ENCODE peak calls at places on chromosomes 16 and 17, in four cellular contexts. K is K562, N is GM12878, A is HepG2. Z is an unnamed sample.

GRCh38 chr17:74682442-74683190 is 30.1 kb downstream of the CD300LF start:
- DNase-seq in K (no peak), N (no peak), A (no peak), Z (no peak)

GRCh38 chr17:32660496-32660895 is 173.7 kb downstream of the CDK5R1 start:
- DNase-seq in K (no peak), N (no peak), A (no peak), Z (no peak)

GRCh38 chr16:1159325-1159972 is 6.5 kb downstream of the CACNA1H start:
- DNase-seq in K (no peak), N (no peak), A (peak), Z (no peak)

GRCh38 chr17:48625502-48626201 is 506 bp downstream of the HOXB9 start:
- DNase-seq in K (peak), N (no peak), A (no peak), Z (no peak)

GRCh38 chr16:1379863-1380174 is 28.1 kb downstream of the GNPTG start:
- DNase-seq in K (no peak), N (no peak), A (peak), Z (no peak)

GRCh38 chr17:31488982-31489294 is 97.5 kb downstream of the RAB11FIP4 start:
- DNase-seq in K (no peak), N (no peak), A (no peak), Z (no peak)

GRCh38 chr16:55907661-55908060 is 32.5 kb upstream of the CES5A start:
- DNase-seq in K (no peak), N (no peak), A (no peak), Z (no peak)

GRCh38 chr17:6648181-6648580 is 3.2 kb downstream of the MED31 start:
- DNase-seq in K (no peak), N (no peak), A (peak), Z (no peak)

GRCh38 chr16:19829844-19830703 is 54.6 kb downstream of the GPRC5B start:
- DNase-seq in K (no peak), N (no peak), A (no peak), Z (no peak)

GRCh38 chr16:2511128-2511785 is 2.5 kb upstream of the ATP6V0C start:
- DNase-seq in K (peak), N (no peak), A (no peak), Z (no peak)

GRCh38 chr16:69199382-69199781 is 12.4 kb downstream of the SNTB2 start:
- DNase-seq in K (no peak), N (no peak), A (no peak), Z (no peak)

GRCh38 chr16:69057400-69058378 is 47.8 kb upstream of the HAS3 start:
- DNase-seq in K (no peak), N (peak), A (no peak), Z (no peak)

GRCh38 chr17:81866440-81867122 is 4.6 kb downstream of the ARHGDIA start:
- DNase-seq in K (no peak), N (no peak), A (no peak), Z (no peak)

GRCh38 chr16:1691276-1691675 is 13.2 kb downstream of the JPT2 start:
- DNase-seq in K (no peak), N (no peak), A (no peak), Z (no peak)

GRCh38 chr16:53865492-53865863 is 161.5 kb downstream of the FTO start:
- DNase-seq in K (peak), N (peak), A (no peak), Z (no peak)

GRCh38 chr17:29237476-29238132 is 9.1 kb upstream of the CRYBA1 start:
- DNase-seq in K (no peak), N (no peak), A (no peak), Z (no peak)

GRCh38 chr16:77834600-77834963 is 46.2 kb downstream of the VAT1L start:
- DNase-seq in K (no peak), N (no peak), A (no peak), Z (no peak)

GRCh38 chr16:54503436-54503835 is 216.8 kb upstream of the IRX3 start:
- DNase-seq in K (no peak), N (no peak), A (no peak), Z (no peak)

GRCh38 chr17:43043306-43043705 is 18.3 kb downstream of the RND2 start:
- DNase-seq in K (no peak), N (no peak), A (no peak), Z (no peak)

GRCh38 chr17:65278050-65278819 is 141.1 kb downstream of the RGS9 start:
- DNase-seq in K (peak), N (no peak), A (peak), Z (peak)

GRCh38 chr17:50618941-50619340 is 15.7 kb upstream of the ABCC3 start:
- DNase-seq in K (no peak), N (no peak), A (no peak), Z (no peak)
- TF ChIP-seq FOXK2 in K (no peak), N (no peak), A (no peak), Z (no peak)

DNA sequence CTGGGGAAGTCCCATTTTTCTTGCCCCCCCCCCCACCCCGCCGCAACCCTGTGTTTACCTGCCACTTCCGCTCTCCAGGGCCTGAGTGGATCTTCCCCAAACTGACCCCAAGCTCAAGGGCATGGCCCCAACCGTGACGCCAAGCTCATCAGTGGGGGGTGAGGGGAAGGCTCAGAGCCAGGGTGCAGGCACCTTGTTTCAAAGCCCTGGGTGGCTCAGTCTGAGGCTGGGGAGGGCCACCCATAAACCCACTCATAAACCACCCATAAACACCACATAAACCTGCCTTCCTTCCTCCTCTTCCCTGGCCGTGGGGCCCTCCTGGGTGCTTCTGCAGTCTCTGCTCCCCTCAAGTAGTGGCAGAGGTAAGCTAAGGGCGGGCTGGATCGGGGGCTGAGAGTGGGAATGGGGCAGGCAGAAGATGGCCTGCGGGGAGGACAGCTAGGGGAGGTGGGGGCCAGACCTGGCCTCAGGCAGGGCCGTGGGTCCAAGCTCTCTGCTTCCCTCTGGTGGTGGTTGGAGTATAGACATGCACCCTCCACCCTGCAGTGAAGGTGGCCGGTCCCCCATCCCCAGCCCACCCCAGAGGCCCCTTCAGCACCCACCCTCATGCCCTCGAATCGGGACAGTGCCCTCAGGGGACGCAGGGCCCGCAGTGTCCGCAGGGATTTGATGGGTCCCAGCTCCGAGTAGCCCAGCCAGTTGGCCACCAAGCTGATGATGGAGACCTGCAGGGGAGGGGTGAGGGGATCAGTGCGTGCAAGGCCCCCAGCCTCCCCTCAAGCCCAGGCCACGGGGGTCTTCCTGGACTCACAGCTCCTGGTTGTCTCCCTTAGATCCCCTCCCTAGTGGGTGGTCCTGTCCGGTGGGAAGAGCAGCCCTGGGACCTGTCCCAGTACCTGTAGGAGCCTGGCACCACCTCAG is 14.6 kb upstream of the CD79B start:
- DNase-seq in K (peak), N (no peak), A (peak), Z (peak)
- TF ChIP-seq FOXM1 in K (no peak), N (no peak), A (no peak), Z (no peak)

DNA sequence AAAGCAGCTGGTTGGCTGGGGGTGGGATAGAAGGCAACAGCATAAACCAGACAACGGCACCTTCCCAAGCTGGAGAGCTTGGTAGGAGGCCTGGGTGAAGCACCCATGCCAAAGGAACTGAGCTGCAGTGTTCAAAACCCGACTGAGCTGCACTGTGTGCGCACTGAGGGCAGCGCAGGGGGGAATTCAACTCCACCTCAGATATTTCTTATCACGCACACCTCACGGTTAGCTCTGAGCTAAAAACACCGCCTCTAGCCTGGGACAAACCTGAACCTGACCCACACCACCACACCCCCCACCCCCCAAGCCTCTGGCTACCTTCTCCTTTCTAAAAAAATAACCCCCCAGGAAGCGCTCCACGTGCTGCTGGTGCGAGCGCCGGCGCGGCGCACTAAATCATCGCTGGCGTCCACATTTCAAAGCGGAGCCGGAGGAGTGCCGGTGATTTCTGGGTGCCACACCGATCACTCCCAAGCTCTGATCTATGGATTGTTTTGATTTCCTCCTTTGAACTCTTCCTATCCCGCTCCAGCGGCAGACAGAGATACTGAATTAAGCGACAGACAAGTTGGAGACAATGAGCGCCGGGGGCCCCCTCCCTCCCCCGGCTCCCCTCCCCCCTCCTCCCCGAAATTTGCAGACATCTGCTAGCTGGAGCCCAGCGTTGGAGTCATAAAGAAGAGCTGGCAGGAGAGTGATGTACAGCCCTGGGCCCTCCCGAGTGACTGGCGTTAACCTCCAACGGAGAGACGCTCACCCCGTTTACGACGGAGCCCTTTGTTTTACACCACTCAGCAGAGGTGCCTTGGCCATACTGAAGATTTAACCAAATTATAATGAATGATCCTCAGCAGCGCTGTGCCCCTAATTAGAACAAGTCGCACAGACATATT is 85.0 kb downstream of the NOG start:
- DNase-seq in K (no peak), N (no peak), A (no peak), Z (no peak)
- TF ChIP-seq FOXK2 in K (no peak), N (no peak), A (no peak), Z (no peak)

GRCh38 chr17:68199837-68200688 is 47.8 kb upstream of the AMZ2 start:
- DNase-seq in K (no peak), N (no peak), A (no peak), Z (no peak)
- TF ChIP-seq FOXM1 in K (no peak), N (no peak), A (no peak), Z (no peak)

DNA sequence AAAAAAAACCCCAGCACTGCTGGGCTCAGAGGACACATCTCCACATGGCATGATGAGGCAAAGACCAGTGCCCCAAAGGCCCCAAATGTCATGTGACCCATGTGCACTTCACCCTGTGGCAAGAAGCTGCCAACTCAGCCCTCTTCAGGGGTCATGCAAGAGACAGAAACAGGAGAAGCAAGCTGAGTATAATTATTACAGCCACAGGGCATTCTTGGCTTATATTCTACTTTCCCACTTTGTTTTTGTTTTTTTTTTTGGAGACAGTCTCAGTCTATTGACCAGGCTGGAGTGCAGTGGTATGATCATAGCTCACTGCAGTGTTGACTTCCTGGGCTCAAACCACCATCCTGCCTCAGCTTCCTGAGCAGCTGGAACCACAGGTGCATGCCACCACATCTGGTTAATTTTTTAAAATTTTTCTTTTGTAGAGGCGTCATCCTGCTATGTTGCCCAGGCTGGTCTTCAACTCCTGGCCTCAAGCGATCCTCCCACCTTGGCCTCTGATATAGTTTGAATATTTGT is 32.7 kb upstream of the LITAF start:
- DNase-seq in K (no peak), N (peak), A (no peak), Z (no peak)
- TF ChIP-seq FOXK2 in K (no peak), N (no peak), A (no peak), Z (no peak)

DNA sequence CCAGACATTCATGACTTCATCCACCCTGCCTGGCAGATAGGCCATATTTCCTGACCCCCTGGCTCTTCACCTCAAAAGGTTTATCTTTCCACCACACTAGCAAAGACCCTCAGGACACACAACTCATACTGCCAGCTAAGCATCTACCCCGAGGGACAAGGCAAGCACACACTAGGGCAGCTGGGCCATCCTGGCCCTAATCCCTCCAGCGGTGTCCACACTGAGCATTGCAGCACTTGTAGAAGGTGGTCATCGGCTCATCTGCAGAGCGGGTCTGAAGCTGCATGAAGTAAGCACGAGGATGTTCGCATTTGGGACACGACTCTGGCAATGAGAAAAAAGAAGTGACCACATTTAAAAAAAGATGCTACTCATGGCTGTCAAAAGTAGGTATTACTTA is 6.2 kb downstream of the POLR3K start:
- DNase-seq in K (no peak), N (no peak), A (no peak), Z (no peak)
- TF ChIP-seq FOXM1 in K (no peak), N (no peak), A (no peak), Z (no peak)

GRCh38 chr16:79627092-79627491 is 26.6 kb upstream of the MAF start:
- DNase-seq in K (no peak), N (no peak), A (no peak), Z (no peak)

GRCh38 chr16:79625738-79626137 is 25.2 kb upstream of the MAF start:
- DNase-seq in K (no peak), N (no peak), A (no peak), Z (no peak)

GRCh38 chr16:79632289-79632688 is 31.8 kb upstream of the MAF start:
- DNase-seq in K (no peak), N (no peak), A (no peak), Z (no peak)

GRCh38 chr16:79629003-79629402 is 28.5 kb upstream of the MAF start:
- DNase-seq in K (no peak), N (no peak), A (no peak), Z (no peak)

GRCh38 chr16:79628501-79628975 is 28.0 kb upstream of the MAF start:
- DNase-seq in K (no peak), N (peak), A (no peak), Z (no peak)
- TF ChIP-seq FOXK2 in K (no peak), N (no peak), A (no peak), Z (no peak)